ENCODE peak calls at places on chromosomes 7 and 10, in nine cellular contexts. W is dorsolateral prefrontal cortex; G is NCI-H1092 treated with DMSO at 0.1 percent for 48 hours; B is SK-N-MC; D is osteocyte; L is activated T-cell treated with anti-CD3 and anti-CD28 coated beads for 24 hours; Q is stimulated activated CD4-positive, alpha-beta T cell treated with anti-CD3 and anti-CD28 coated beads, Interleukin-4, amount 100 ng/mL, for 48 hours; U is left colon; J is nephron progenitor cell. X is an unnamed sample.

GRCh38 chr10:122990278-122990677 is 10.1 kb downstream of the PSTK start:
- DNase-seq in U (no peak), Q (no peak), G (no peak), L (no peak), J (no peak), B (no peak), D (no peak), W (no peak), X (no peak)

GRCh38 chr7:26704786-26705185 is 159.6 kb downstream of the SKAP2 start:
- DNase-seq in L (no peak), W (no peak), D (no peak), B (no peak), Q (no peak), U (no peak), G (no peak), J (no peak), X (no peak)

GRCh38 chr10:14586901-14587300 is 187.8 kb downstream of the FAM107B start:
- DNase-seq in B (no peak), J (no peak), G (no peak), L (no peak), W (no peak), D (no peak), Q (no peak), U (peak), X (no peak)

GRCh38 chr7:107167483-107168232 is 1.1 kb upstream of the HBP1 start:
- DNase-seq in Q (peak), W (no peak), D (no peak), U (no peak), L (peak), J (peak), G (peak), B (peak), X (no peak)

GRCh38 chr7:106779877-106780276 is 85.2 kb upstream of the PIK3CG start:
- DNase-seq in W (no peak), D (no peak), Q (no peak), L (no peak), B (no peak), J (peak), G (no peak), U (peak), X (no peak)

GRCh38 chr10:62422068-62422590 is 48.0 kb downstream of the ZNF365 start:
- DNase-seq in G (no peak), J (no peak), Q (no peak), U (no peak), L (no peak), B (no peak), D (no peak), W (no peak), X (no peak)

GRCh38 chr7:108335264-108335918 is 120.8 kb downstream of the NRCAM start:
- DNase-seq in Q (no peak), G (peak), B (no peak), D (no peak), U (no peak), L (no peak), W (no peak), J (peak), X (no peak)

GRCh38 chr7:68321076-68321639 is 1277.1 kb upstream of the AUTS2 start:
- DNase-seq in L (no peak), B (no peak), U (no peak), D (no peak), Q (no peak), J (no peak), G (peak), W (no peak), X (no peak)

GRCh38 chr10:52191049-52191448 is 123.0 kb upstream of the DKK1 start:
- DNase-seq in J (no peak), G (no peak), Q (no peak), B (no peak), D (no peak), W (no peak), U (no peak), L (no peak), X (no peak)

GRCh38 chr10:59741583-59741982 is 11.7 kb downstream of the MRLN start:
- DNase-seq in B (no peak), L (no peak), U (no peak), W (no peak), Q (no peak), G (no peak), J (no peak), D (no peak), X (no peak)

GRCh38 chr10:27816305-27816704 is 70.7 kb upstream of the MKX start:
- DNase-seq in G (no peak), W (no peak), Q (no peak), J (no peak), U (no peak), D (no peak), B (no peak), L (no peak), X (no peak)

GRCh38 chr7:76318488-76319353 is 16.2 kb downstream of the HSPB1 start:
- DNase-seq in D (peak), G (peak), B (no peak), Q (peak), U (peak), L (peak), J (peak), W (peak), X (peak)

GRCh38 chr7:117829450-117829849 is 43.8 kb downstream of the CTTNBP2 start:
- DNase-seq in D (no peak), W (no peak), Q (no peak), B (no peak), L (no peak), G (no peak), U (no peak), J (no peak), X (no peak)

GRCh38 chr10:132360766-132361447 is 28.9 kb downstream of the LRRC27 start:
- DNase-seq in L (peak), D (no peak), U (no peak), W (peak), J (peak), Q (no peak), B (no peak), G (no peak), X (no peak)

GRCh38 chr7:120774481-120774880 is 83.5 kb downstream of the TSPAN12 start:
- DNase-seq in U (no peak), W (no peak), J (no peak), D (no peak), L (no peak), Q (no peak), B (no peak), G (no peak), X (no peak)

GRCh38 chr10:92720306-92721165 is 30.8 kb downstream of the HHEX start:
- DNase-seq in B (no peak), Q (no peak), D (peak), L (no peak), U (no peak), G (peak), W (no peak), J (no peak), X (no peak)

GRCh38 chr10:34022195-34022594 is 687.7 kb upstream of the NRP1 start:
- DNase-seq in D (no peak), L (no peak), J (no peak), Q (no peak), B (no peak), U (no peak), W (no peak), G (no peak), X (no peak)

GRCh38 chr10:117677239-117677638 is 134.7 kb downstream of the EMX2 start:
- DNase-seq in B (no peak), D (no peak), Q (no peak), U (no peak), W (no peak), J (no peak), L (no peak), G (no peak), X (no peak)

GRCh38 chr10:28532223-28532508 is 752 bp upstream of the WAC start:
- DNase-seq in G (no peak), Q (no peak), D (no peak), J (no peak), U (peak), W (no peak), L (no peak), B (no peak), X (no peak)

GRCh38 chr7:66255533-66256100 is 50.5 kb downstream of the TPST1 start:
- DNase-seq in D (no peak), U (no peak), W (no peak), L (no peak), B (no peak), J (no peak), G (no peak), Q (no peak), X (no peak)

GRCh38 chr10:12783326-12783725 is 218.2 kb downstream of the CCDC3 start:
- DNase-seq in J (no peak), G (no peak), U (no peak), D (no peak), L (no peak), B (no peak), Q (no peak), W (no peak), X (no peak)

GRCh38 chr7:665251-665650 is 61.2 kb upstream of the DNAAF5 start:
- DNase-seq in B (no peak), U (no peak), W (no peak), L (no peak), Q (no peak), D (no peak), G (no peak), J (no peak), X (no peak)

GRCh38 chr7:132755538-132756481 is 179.5 kb upstream of the PLXNA4 start:
- DNase-seq in L (no peak), Q (no peak), J (no peak), B (no peak), U (no peak), D (peak), W (peak), G (peak), X (no peak)

GRCh38 chr10:1243486-1244182 is 187.4 kb downstream of the WDR37 start:
- DNase-seq in U (no peak), Q (no peak), G (no peak), D (peak), J (peak), B (no peak), W (no peak), L (no peak), X (no peak)

GRCh38 chr7:12244129-12244528 is 33.0 kb downstream of the TMEM106B start:
- DNase-seq in B (no peak), G (peak), U (peak), Q (no peak), J (peak), L (no peak), D (no peak), W (no peak), X (no peak)

GRCh38 chr10:75424553-75424952 is 6.9 kb upstream of the LRMDA start:
- DNase-seq in L (no peak), G (no peak), Q (no peak), D (no peak), U (no peak), B (no peak), W (no peak), J (no peak), X (no peak)

GRCh38 chr10:2944788-2945187 is 122.6 kb upstream of the PFKP start:
- DNase-seq in G (no peak), U (no peak), Q (no peak), B (no peak), D (no peak), J (no peak), L (no peak), W (no peak), X (no peak)

GRCh38 chr7:69819306-69819705 is 221.0 kb downstream of the AUTS2 start:
- DNase-seq in J (no peak), D (no peak), L (no peak), G (no peak), B (no peak), Q (no peak), U (no peak), W (no peak), X (no peak)

GRCh38 chr10:86334515-86335085 is 32.0 kb downstream of the GRID1 start:
- DNase-seq in G (peak), L (no peak), U (no peak), B (no peak), J (no peak), W (no peak), Q (no peak), D (no peak), X (no peak)

GRCh38 chr7:4720225-4720624 is 38.1 kb downstream of the FOXK1 start:
- DNase-seq in G (no peak), Q (no peak), B (no peak), L (no peak), D (no peak), U (no peak), J (no peak), W (no peak), X (no peak)

GRCh38 chr10:82826132-82826531 is 951.1 kb downstream of the NRG3 start:
- DNase-seq in Q (no peak), B (no peak), U (no peak), D (no peak), G (no peak), W (no peak), L (no peak), J (no peak), X (no peak)

GRCh38 chr7:99562832-99563231 is 4.4 kb downstream of the ZNF655 start:
- DNase-seq in Q (peak), J (no peak), W (no peak), U (no peak), G (no peak), D (no peak), L (peak), B (no peak), X (no peak)